ENCODE peak calls at places on chromosome 12, in nine cellular contexts. I is ureter; K is ELR; B is CD8-positive, alpha-beta memory T cell; D is anterior cingulate cortex; R is lung; X is HuH-7; Q is activated T-helper 1 cell treated with anti-CD3 and anti-CD28 coated beads, Interleukin-12 subunit alpha, Interleukin-12 subunit beta, Interleukin-2, Interleukin-4 antibody, amounts not matched to agents 30 ng/mL and 10 ng/mL and 1 ng/mL, durations not matched to agents 14 hours and 24 hours and 36 hours; L is activated CD8-positive, alpha-beta T cell treated with anti-CD3 and anti-CD28 coated beads, Interleukin-2, amount 10 ng/mL, durations not matched to agents 7 days and 5 days. A is an unnamed sample.

GRCh38 chr12:102964872-102965271 is 7.4 kb downstream of the ASCL1 start:
- DNase-seq in I (no peak), B (no peak), X (peak; percentile 72), Q (no peak), R (no peak), L (peak; percentile 39), D (peak; percentile 37), K (no peak), A (no peak)

GRCh38 chr12:130872179-130873096 is 572 bp downstream of the RAN start:
- DNase-seq in R (peak; percentile 30), Q (peak; percentile 45), I (no peak), B (peak; percentile 68), D (peak; percentile 49), K (peak; percentile 35), L (peak; percentile 46), X (no peak), A (peak; percentile 29)

GRCh38 chr12:121968880-121969279 is 50.5 kb downstream of the CFAP251 start:
- DNase-seq in K (no peak), L (no peak), I (no peak), X (no peak), Q (no peak), D (peak; percentile 6), R (no peak), B (no peak), A (no peak)

GRCh38 chr12:110937104-110937641 is 16.8 kb upstream of the MYL2 start:
- DNase-seq in I (peak; percentile 53), Q (peak; percentile 17), L (peak; percentile 58), D (peak; percentile 14), X (peak; percentile 72), K (peak; percentile 57), B (peak; percentile 57), R (peak; percentile 51), A (peak; percentile 16)

GRCh38 chr12:57724003-57724935 is 14.3 kb downstream of the AGAP2 start:
- DNase-seq in Q (no peak), B (no peak), I (no peak), X (no peak), R (no peak), L (no peak), D (no peak), K (no peak), A (no peak)

GRCh38 chr12:124663771-124664366 is 96.5 kb upstream of the NCOR2 start:
- DNase-seq in I (no peak), L (no peak), B (no peak), X (no peak), K (no peak), R (no peak), D (peak; percentile 71), Q (no peak), A (peak; percentile 51)

GRCh38 chr12:107415066-107415465 is 270.5 kb upstream of the PWP1 start:
- DNase-seq in B (no peak), X (no peak), R (no peak), L (no peak), I (no peak), K (peak; percentile 88), Q (no peak), D (no peak), A (peak; percentile 83)

GRCh38 chr12:19140381-19141236 is 11.1 kb downstream of the PLEKHA5 start:
- DNase-seq in I (no peak), K (no peak), R (no peak), Q (no peak), D (no peak), X (no peak), B (no peak), L (no peak), A (peak; percentile 29)

GRCh38 chr12:23686095-23686494 is 263.4 kb downstream of the SOX5 start:
- DNase-seq in L (no peak), K (no peak), B (no peak), R (no peak), Q (no peak), I (no peak), X (no peak), D (no peak), A (no peak)

GRCh38 chr12:105978276-105978675 is 160.5 kb downstream of the NUAK1 start:
- DNase-seq in Q (no peak), X (no peak), R (no peak), I (no peak), L (no peak), B (no peak), K (no peak), D (no peak), A (no peak)

GRCh38 chr12:42332301-42332894 is 6.4 kb downstream of the PPHLN1 start:
- DNase-seq in I (no peak), B (no peak), K (peak; percentile 66), X (peak; percentile 35), Q (no peak), R (no peak), D (no peak), L (peak; percentile 48), A (peak; percentile 33)

GRCh38 chr12:81859521-81859920 is 100.4 kb upstream of the PPFIA2 start:
- DNase-seq in Q (no peak), B (no peak), I (no peak), L (no peak), R (no peak), K (no peak), D (no peak), X (no peak), A (no peak)

GRCh38 chr12:6614513-6615177 is 7.5 kb upstream of the CHD4 start:
- DNase-seq in L (no peak), D (no peak), K (peak; percentile 49), I (no peak), R (no peak), B (no peak), Q (no peak), X (no peak), A (no peak)

GRCh38 chr12:89239534-89239933 is 112.8 kb downstream of the DUSP6 start:
- DNase-seq in X (no peak), I (no peak), B (no peak), D (no peak), R (no peak), L (no peak), K (no peak), Q (no peak), A (no peak)

GRCh38 chr12:123135688-123136087 is 15.2 kb downstream of the PITPNM2 start:
- DNase-seq in B (no peak), X (no peak), L (no peak), D (no peak), K (no peak), R (no peak), I (no peak), Q (no peak), A (no peak)

GRCh38 chr12:120529641-120530314 is 820 bp upstream of the COQ5 start:
- DNase-seq in L (no peak), Q (no peak), D (no peak), B (no peak), I (no peak), K (peak; percentile 66), X (peak; percentile 49), R (no peak), A (peak; percentile 51)

GRCh38 chr12:2613674-2614073 is 181.1 kb upstream of the FKBP4 start:
- DNase-seq in R (no peak), D (no peak), I (no peak), L (no peak), B (no peak), Q (no peak), X (no peak), K (peak; percentile 98), A (peak; percentile 94)

GRCh38 chr12:113537041-113537750 is 65.5 kb upstream of the LHX5 start:
- DNase-seq in I (no peak), R (no peak), L (no peak), X (no peak), Q (no peak), B (no peak), K (no peak), D (no peak), A (no peak)

GRCh38 chr12:14284189-14284722 is 81.2 kb upstream of the ATF7IP start:
- DNase-seq in R (no peak), I (no peak), B (no peak), K (no peak), Q (no peak), D (no peak), L (no peak), X (peak; percentile 39), A (no peak)

GRCh38 chr12:132003846-132004245 is 54.1 kb downstream of the EP400 start:
- DNase-seq in D (no peak), Q (no peak), L (no peak), B (no peak), R (no peak), I (no peak), K (peak; percentile 88), X (no peak), A (peak; percentile 9)

GRCh38 chr12:117356048-117356447 is 5.4 kb downstream of the NOS1 start:
- DNase-seq in X (no peak), I (no peak), L (no peak), R (no peak), K (peak; percentile 22), B (no peak), Q (no peak), D (no peak), A (peak; percentile 6)

GRCh38 chr12:47343684-47344567 is 264.2 kb upstream of the AMIGO2 start:
- DNase-seq in R (no peak), Q (no peak), I (no peak), L (no peak), K (peak; percentile 49), D (no peak), X (no peak), B (no peak), A (peak; percentile 65)

GRCh38 chr12:118714051-118714460 is 267.3 kb upstream of the SRRM4 start:
- DNase-seq in X (peak; percentile 41), R (no peak), D (peak; percentile 1), I (peak; percentile 46), B (no peak), Q (no peak), L (peak; percentile 48), K (peak; percentile 45), A (no peak)

A was measured in RPMI7951.